ENCODE peak calls at places on chromosomes 13 and 19, in six cellular contexts. J is lung microvascular endothelial cell; P is NCI-H446 treated with DMSO at 0.1 percent for 48 hours; L is astrocyte; R is HFFc6; M is activated CD8-positive, alpha-beta T cell treated with anti-CD3 and anti-CD28 coated beads for 36 hours. Y is an unnamed sample.

GRCh38 chr19:12953456-12954149 is 3.4 kb downstream of the GADD45GIP1 start:
- DNase-seq in J (no peak), P (peak), L (no peak), R (no peak), M (peak), Y (no peak)

GRCh38 chr13:109728061-109728460 is 58.3 kb downstream of the IRS2 start:
- DNase-seq in J (no peak), P (no peak), L (no peak), R (no peak), M (no peak), Y (no peak)

GRCh38 chr13:100196380-100196779 is 107.5 kb downstream of the PCCA start:
- DNase-seq in J (no peak), P (no peak), L (no peak), R (no peak), M (no peak), Y (no peak)

GRCh38 chr19:53158119-53158656 is 665 bp downstream of the ZNF347 start:
- DNase-seq in J (peak), P (no peak), L (peak), R (no peak), M (peak), Y (peak)

GRCh38 chr19:30669329-30670010 is 297.3 kb downstream of the ZNF536 start:
- DNase-seq in J (peak), P (no peak), L (no peak), R (peak), M (peak), Y (no peak)

GRCh38 chr19:4910594-4911273 is 1.4 kb downstream of the UHRF1 start:
- DNase-seq in J (peak), P (no peak), L (peak), R (peak), M (peak), Y (no peak)

GRCh38 chr13:48567521-48568331 is 34.8 kb upstream of the RCBTB2 start:
- DNase-seq in J (peak), P (no peak), L (no peak), R (no peak), M (no peak), Y (no peak)

GRCh38 chr19:5228932-5229777 is 111.5 kb downstream of the PTPRS start:
- DNase-seq in J (peak), P (no peak), L (no peak), R (no peak), M (peak), Y (no peak)

GRCh38 chr13:110521296-110521680 is 40.2 kb downstream of the RAB20 start:
- DNase-seq in J (no peak), P (no peak), L (no peak), R (no peak), M (no peak), Y (no peak)

GRCh38 chr19:35871611-35872010 is 3.2 kb downstream of the APLP1 start:
- DNase-seq in J (no peak), P (no peak), L (no peak), R (no peak), M (no peak), Y (no peak)

GRCh38 chr19:48121909-48122371 is 11.3 kb upstream of the PLA2G4C start:
- DNase-seq in J (peak), P (no peak), L (no peak), R (peak), M (peak), Y (no peak)

GRCh38 chr13:29924482-29924884 is 74.1 kb upstream of the UBL3 start:
- DNase-seq in J (no peak), P (no peak), L (peak), R (peak), M (no peak), Y (no peak)